ENCODE peak calls at places on chromosomes 4 and X, in four cellular contexts. W is suprapubic skin, L is heart right ventricle, N is SK-N-SH. R is an unnamed sample.

GRCh38 chr4:20305976-20306375 is 54.3 kb downstream of the SLIT2 start:
- DNase-seq in N (peak; percentile 40), W (no peak), L (no peak), R (no peak)

GRCh38 chrX:121836000-121836399 is 788.6 kb downstream of the GLUD2 start:
- DNase-seq in L (no peak), N (no peak), W (no peak), R (no peak)

GRCh38 chr4:98673978-98674377 is 15.6 kb upstream of the TSPAN5 start:
- DNase-seq in L (no peak), W (no peak), N (no peak), R (no peak)

GRCh38 chr4:68162196-68162595 is 32.5 kb upstream of the TMPRSS11F start:
- DNase-seq in W (no peak), L (no peak), N (no peak), R (no peak)

GRCh38 chr4:164931551-164932324 is 45.7 kb downstream of the TRIM61 start:
- DNase-seq in W (no peak), L (no peak), N (no peak), R (no peak)

GRCh38 chr4:82553020-82553419 is 8.8 kb downstream of the TMEM150C start:
- DNase-seq in W (no peak), L (no peak), N (no peak), R (no peak)

GRCh38 chr4:182764137-182764536 is 153.0 kb downstream of the DCTD start:
- DNase-seq in N (no peak), W (no peak), L (no peak), R (no peak)

GRCh38 chr4:4875147-4875546 is 15.7 kb downstream of the MSX1 start:
- DNase-seq in W (no peak), N (no peak), L (no peak), R (no peak)

GRCh38 chr4:22515888-22516541 is at the start of gene ADGRA3:
- DNase-seq in L (peak; percentile 84), W (no peak), N (peak; percentile 94), R (no peak)

GRCh38 chrX:2710041-2710471 is 19.0 kb downstream of the CD99 start:
- DNase-seq in N (no peak), W (peak; percentile 84), L (no peak), R (no peak)

GRCh38 chr4:37434469-37434868 is 189.9 kb downstream of the NWD2 start:
- DNase-seq in W (no peak), N (no peak), L (no peak), R (no peak)

DNA sequence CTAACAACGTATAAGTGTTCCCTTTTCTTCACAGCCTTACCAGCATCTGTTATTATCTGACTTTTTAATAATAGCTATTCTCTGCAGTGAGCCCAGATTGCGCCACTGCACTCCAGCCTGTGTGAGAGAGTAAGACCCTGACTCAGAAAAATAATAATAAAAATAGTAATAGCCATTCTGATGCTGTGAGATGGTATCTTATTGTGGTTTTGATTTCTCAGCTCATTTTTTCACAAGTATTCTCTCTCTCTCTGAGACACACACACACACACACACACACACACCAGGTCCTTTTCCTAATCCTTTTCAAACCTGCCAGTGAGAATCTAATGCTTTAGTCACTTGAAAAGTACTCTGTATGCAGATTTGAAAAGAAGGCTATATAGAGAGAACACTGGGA is 89.8 kb downstream of the CHIC2 start:
- DNase-seq in W (no peak), L (no peak), N (no peak), R (peak; percentile 17)
- H3K4me3 ChIP-seq in W (no peak overlapping the region), L (no peak overlapping the region), N (no peak overlapping the region), R (no peak overlapping the region)

GRCh38 chr4:168651864-168652263 is 155.0 kb downstream of the PALLD start:
- DNase-seq in L (no peak), N (no peak), W (no peak), R (no peak)
- TF ChIP-seq CTCF in L (no peak), N (no peak), W (no peak), R (no peak)

DNA sequence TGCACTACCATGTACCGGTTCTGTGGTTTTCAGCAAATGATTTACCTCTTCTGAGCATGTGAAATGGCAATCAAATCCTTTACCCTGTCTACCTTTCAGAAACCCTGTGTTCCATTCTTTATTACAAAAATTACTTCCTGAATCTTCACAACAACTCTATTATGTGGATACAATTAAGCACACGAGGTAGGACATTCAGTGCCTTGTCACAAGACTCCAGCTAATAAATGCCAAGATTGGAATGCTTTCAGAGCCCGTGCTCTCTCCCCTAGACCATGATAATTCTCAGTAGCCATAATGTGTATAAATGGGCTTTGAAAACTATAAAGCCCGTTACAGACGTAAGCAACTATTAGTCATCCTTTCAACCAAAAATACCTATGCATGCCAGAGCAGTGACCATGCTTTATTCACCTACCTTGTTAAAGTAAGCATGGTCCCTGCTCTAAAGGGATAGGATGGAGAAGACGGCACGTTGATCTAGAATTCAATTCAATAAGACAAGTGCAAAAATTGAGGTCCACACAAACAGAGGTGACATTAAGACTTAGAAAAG is 2.4 kb downstream of the RXFP1 start:
- DNase-seq in L (no peak), N (no peak), W (no peak), R (no peak)
- H3K4me3 ChIP-seq in L (no peak overlapping the region), N (no peak overlapping the region), W (no peak overlapping the region), R (no peak overlapping the region)

DNA sequence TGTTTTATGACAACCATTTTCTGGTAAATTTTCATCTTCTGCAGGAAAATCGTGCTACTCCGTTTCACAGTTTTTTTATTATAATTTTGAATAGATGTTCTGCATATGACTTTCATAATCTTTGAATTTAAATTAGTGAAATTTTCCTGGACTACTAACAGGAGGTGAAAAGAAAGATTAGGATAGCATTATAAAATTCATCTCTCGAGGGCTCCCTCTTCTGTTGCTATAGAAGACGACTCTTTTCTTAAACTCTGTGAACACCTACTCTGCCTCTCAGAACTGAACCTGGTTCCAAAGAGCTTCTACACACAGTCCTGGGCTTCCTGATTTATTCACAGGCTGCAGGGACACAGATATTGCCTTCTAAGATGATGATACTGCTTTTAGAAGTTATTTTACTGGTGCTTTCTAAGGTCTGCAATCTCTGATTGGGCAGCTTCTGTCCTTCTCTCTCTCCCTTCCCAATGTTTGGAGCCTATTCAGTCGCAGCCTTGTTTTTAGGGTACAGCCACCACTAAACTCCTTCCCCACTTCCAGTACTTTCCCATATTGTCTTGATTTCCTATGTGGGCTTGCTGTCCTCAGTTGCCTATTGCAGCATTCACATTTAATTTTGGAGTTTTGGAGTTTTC is 10.1 kb upstream of the SAP30 start:
- DNase-seq in W (no peak), L (no peak), N (no peak), R (no peak)
- TF ChIP-seq CTCF in W (no peak), L (peak; percentile 56), N (peak; percentile 48), R (peak; percentile 41)

GRCh38 chrX:78109458-78109857 is 5.4 kb downstream of the PGK1 start:
- DNase-seq in L (no peak), W (no peak), N (no peak), R (no peak)
- H3K4me3 ChIP-seq in L (no peak overlapping the region), W (no peak overlapping the region), N (no peak overlapping the region), R (no peak overlapping the region)

GRCh38 chr4:115042496-115042895 is 70.9 kb downstream of the NDST4 start:
- DNase-seq in L (no peak), N (peak; percentile 0), W (no peak), R (no peak)
- TF ChIP-seq CTCF in L (no peak), N (peak; percentile 57), W (no peak), R (no peak)

GRCh38 chr4:159006202-159006601 is 96.7 kb upstream of the RAPGEF2 start:
- DNase-seq in W (no peak), N (no peak), L (no peak), R (peak; percentile 40)
- H3K4me3 ChIP-seq in W (no peak overlapping the region), N (no peak overlapping the region), L (no peak overlapping the region), R (no peak overlapping the region)

DNA sequence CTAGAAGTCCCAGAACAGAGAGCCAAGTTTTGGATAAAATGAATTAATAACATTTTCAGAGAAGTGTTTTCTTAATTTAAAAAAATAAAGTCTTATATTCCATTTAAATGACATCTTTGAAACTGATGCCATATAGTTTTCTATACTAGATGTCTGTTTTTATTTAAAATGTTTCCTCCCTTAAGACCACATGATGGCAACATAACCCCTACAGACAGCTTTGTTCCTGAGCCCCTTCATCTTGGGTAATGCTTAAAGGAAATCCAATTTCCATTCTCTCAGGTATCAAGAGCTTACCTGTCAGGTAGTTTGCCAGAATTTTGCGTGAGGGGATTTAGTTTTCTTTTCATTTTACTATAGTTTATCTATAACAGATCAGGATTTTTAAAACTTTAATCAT is 181.4 kb upstream of the UGT8 start:
- DNase-seq in W (no peak), L (no peak), N (peak; percentile 3), R (no peak)
- TF ChIP-seq CTCF in W (no peak), L (no peak), N (no peak), R (no peak)